ENCODE peak calls at places on chromosomes 12 and 14, in ten cellular contexts. T is activated T-helper 17 cell treated with anti-CD3 and anti-CD28 coated beads, Interleukin-2, amount 50 U/mL, for 72 hours; B is IMR-90; Y is right cardiac atrium; E is activated B cell treated with CpG ODN at 0.5 μM for 24 hours; Z is HepG2; V is activated CD8-positive, alpha-beta memory T cell treated with anti-CD3 and anti-CD28 coated beads, Interleukin-2, amount 10 ng/mL, durations not matched to agents 7 days and 5 days; X is left cardiac atrium; H is HCT116; P is CD4-positive, alpha-beta T cell. A is an unnamed sample.

GRCh38 chr14:55245657-55246268 is 25.5 kb upstream of the FBXO34 start:
- ATAC-seq in E (no peak), X (peak; percentile 48), H (peak; percentile 86), T (peak; percentile 52), P (peak; percentile 76), V (peak; percentile 30), Z (peak; percentile 62), Y (no peak), B (peak; percentile 35), A (no peak)

GRCh38 chr12:68370006-68370590 is 37.9 kb upstream of the MDM1 start:
- ATAC-seq in Z (no peak), B (no peak), X (no peak), H (no peak), V (no peak), P (no peak), E (no peak), T (no peak), Y (peak; percentile 9), A (no peak)

GRCh38 chr12:26906704-26907103 is 31.1 kb downstream of the INTS13 start:
- ATAC-seq in Y (no peak), B (no peak), V (no peak), P (no peak), T (no peak), Z (peak; percentile 51), E (no peak), H (no peak), X (no peak), A (no peak)

GRCh38 chr12:39095636-39096330 is 190.4 kb upstream of the CPNE8 start:
- ATAC-seq in T (no peak), E (no peak), B (no peak), H (no peak), V (no peak), Z (no peak), X (no peak), P (no peak), Y (no peak), A (no peak)

GRCh38 chr12:76341436-76342030 is 6.7 kb downstream of the BBS10 start:
- ATAC-seq in Y (no peak), T (peak; percentile 72), X (no peak), Z (no peak), P (no peak), H (peak; percentile 31), B (peak; percentile 27), V (no peak), E (no peak), A (no peak)

GRCh38 chr14:68473050-68473449 is 319.8 kb downstream of the ZFP36L1 start:
- ATAC-seq in V (no peak), E (no peak), X (no peak), Z (no peak), P (no peak), T (no peak), B (no peak), Y (no peak), H (no peak), A (no peak)

GRCh38 chr12:78891646-78892353 is 27.2 kb downstream of the SYT1 start:
- ATAC-seq in V (no peak), P (no peak), T (no peak), Y (no peak), E (no peak), X (no peak), B (no peak), Z (no peak), H (no peak), A (no peak)

GRCh38 chr14:37778135-37778943 is 182.9 kb downstream of the TTC6 start:
- ATAC-seq in T (no peak), H (no peak), V (no peak), X (no peak), P (no peak), Y (no peak), Z (peak; percentile 44), E (no peak), B (no peak), A (no peak)

GRCh38 chr12:127680516-127680915 is 586.5 kb upstream of the TMEM132C start:
- ATAC-seq in P (no peak), T (no peak), Z (no peak), X (no peak), V (no peak), H (no peak), Y (no peak), B (no peak), E (no peak), A (no peak)

GRCh38 chr14:74947353-74948227 is 7.8 kb downstream of the PGF start:
- ATAC-seq in T (no peak), V (no peak), H (no peak), B (no peak), P (no peak), E (no peak), X (no peak), Z (no peak), Y (no peak), A (no peak)

GRCh38 chr14:103260629-103261124 is 73.4 kb upstream of the EIF5 start:
- ATAC-seq in H (peak; percentile 79), T (peak; percentile 48), X (peak; percentile 90), P (no peak), Z (peak; percentile 85), E (no peak), V (no peak), Y (peak; percentile 95), B (peak; percentile 97), A (peak; percentile 67)

GRCh38 chr12:91127751-91128150 is 16.5 kb upstream of the LUM start:
- ATAC-seq in B (peak; percentile 82), V (no peak), Y (no peak), X (no peak), H (no peak), Z (peak; percentile 50), T (no peak), P (no peak), E (no peak), A (no peak)

GRCh38 chr14:49250517-49250916 is 335.7 kb downstream of the RPS29 start:
- ATAC-seq in V (no peak), H (no peak), E (no peak), P (no peak), Y (no peak), X (no peak), T (no peak), B (no peak), Z (no peak), A (no peak)

GRCh38 chr12:69350002-69350626 is 1.9 kb downstream of the LYZ start:
- ATAC-seq in Y (no peak), Z (no peak), T (no peak), H (no peak), X (no peak), V (no peak), B (no peak), P (no peak), E (no peak), A (no peak)

GRCh38 chr12:643478-644292 is 19.6 kb downstream of the NINJ2 start:
- ATAC-seq in X (no peak), E (peak; percentile 1), B (no peak), P (no peak), Y (no peak), T (peak; percentile 0), V (peak; percentile 6), Z (no peak), H (no peak), A (peak; percentile 1)

GRCh38 chr12:93819048-93819491 is 141.9 kb downstream of the CRADD start:
- ATAC-seq in Z (no peak), Y (peak; percentile 91), T (no peak), H (no peak), V (no peak), P (no peak), E (no peak), B (peak; percentile 91), X (peak; percentile 89), A (peak; percentile 92)

A was measured in gastroesophageal sphincter.